ENCODE peak calls at places on chromosome 13, in eight cellular contexts. R, T, M, V, S, P, B and C are unnamed samples.

GRCh38 chr13:28856284-28856683 is 36.1 kb downstream of the MTUS2 start:
- DNase-seq in R (no peak), T (no peak), M (no peak), V (peak), S (no peak), P (no peak), B (no peak), C (no peak)

GRCh38 chr13:56314755-56315154 is 826.0 kb upstream of the PRR20A start:
- DNase-seq in R (no peak), T (no peak), M (no peak), V (no peak), S (no peak), P (no peak), B (no peak), C (no peak)

GRCh38 chr13:79673993-79674377 is 193.0 kb downstream of the NDFIP2 start:
- DNase-seq in R (no peak), T (no peak), M (no peak), V (no peak), S (no peak), P (no peak), B (no peak), C (no peak)

GRCh38 chr13:59364508-59365187 is 799.1 kb downstream of the DIAPH3 start:
- DNase-seq in R (no peak), T (peak), M (peak), V (no peak), S (no peak), P (no peak), B (no peak), C (no peak)

GRCh38 chr13:25365720-25366235 is 6.0 kb upstream of the ATP8A2 start:
- DNase-seq in R (no peak), T (no peak), M (no peak), V (no peak), S (no peak), P (no peak), B (no peak), C (no peak)

GRCh38 chr13:31199849-31200635 is at the start of gene B3GLCT:
- DNase-seq in R (peak), T (peak), M (peak), V (peak), S (peak), P (peak), B (peak), C (peak)

GRCh38 chr13:20231839-20232555 is at the start of gene GJB6:
- DNase-seq in R (no peak), T (no peak), M (peak), V (peak), S (no peak), P (no peak), B (no peak), C (peak)

GRCh38 chr13:98189841-98190505 is 12.9 kb upstream of the RNF113B start:
- DNase-seq in R (no peak), T (no peak), M (no peak), V (peak), S (no peak), P (no peak), B (no peak), C (no peak)

DNA sequence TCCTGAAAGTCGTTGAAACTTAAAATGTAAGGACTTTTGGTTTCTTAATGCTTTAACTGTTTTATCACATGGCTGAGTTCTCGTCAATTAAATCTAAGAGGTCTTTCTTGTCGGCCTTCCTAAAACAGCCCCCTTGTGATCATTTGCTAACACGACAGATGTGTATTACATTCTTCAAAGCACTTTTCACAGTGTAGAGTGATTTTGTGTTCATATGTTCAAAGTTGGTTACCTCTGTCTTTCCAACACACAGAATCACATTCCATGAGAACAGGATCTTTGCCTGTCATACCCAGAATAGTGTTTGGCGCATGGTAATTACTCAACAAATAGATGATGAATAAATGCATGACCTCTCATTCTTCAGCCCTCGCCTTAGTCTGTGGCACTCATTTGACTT is 1.1 kb downstream of the GTF2F2 start:
- DNase-seq in R (no peak), T (peak), M (no peak), V (no peak), S (peak), P (peak), B (no peak), C (peak)
- TF ChIP-seq CTCF in R (peak), T (no peak), M (peak), V (no peak), S (peak), P (peak), B (no peak), C (peak)

GRCh38 chr13:113210834-113211233 is 1.4 kb downstream of the CUL4A start:
- DNase-seq in R (no peak), T (no peak), M (no peak), V (no peak), S (no peak), P (no peak), B (no peak), C (no peak)

GRCh38 chr13:113209880-113210421 is 538 bp downstream of the CUL4A start:
- DNase-seq in R (peak), T (peak), M (peak), V (peak), S (peak), P (peak), B (peak), C (peak)

GRCh38 chr13:113209336-113209879 is at the start of gene CUL4A:
- DNase-seq in R (peak), T (peak), M (peak), V (peak), S (peak), P (peak), B (peak), C (peak)

GRCh38 chr13:113208424-113209335 is at the start of gene PCID2:
- DNase-seq in R (peak), T (peak), M (peak), V (peak), S (peak), P (peak), B (peak), C (peak)

GRCh38 chr13:113211774-113212173 is 2.4 kb downstream of the CUL4A start:
- DNase-seq in R (peak), T (peak), M (peak), V (no peak), S (no peak), P (no peak), B (no peak), C (no peak)
- TF ChIP-seq CTCF in R (peak), T (no peak), M (peak), V (no peak), S (peak), P (no peak), B (no peak), C (no peak)

GRCh38 chr13:18943273-18943672 is 238.4 kb downstream of the TUBA3C start:
- DNase-seq in R (no peak), T (no peak), M (no peak), V (no peak), S (no peak), P (no peak), B (no peak), C (no peak)
- TF ChIP-seq CTCF in R (no peak), T (no peak), M (no peak), V (no peak), S (no peak), P (no peak), B (no peak), C (no peak)

GRCh38 chr13:113862766-113863510 is 938 bp downstream of the GAS6 start:
- DNase-seq in R (no peak), T (no peak), M (peak), V (peak), S (peak), P (peak), B (no peak), C (no peak)
- TF ChIP-seq CTCF in R (no peak), T (no peak), M (no peak), V (no peak), S (peak), P (no peak), B (no peak), C (no peak)